ENCODE peak calls at places on chromosomes 5 and 9, in five cellular contexts. A is mammary epithelial cell, B is tibial artery, P is iris pigment epithelial cell, F is body of pancreas. Q is an unnamed sample.

GRCh38 chr5:107668154-107668932 is 2.4 kb downstream of the EFNA5 start:
- DNase-seq in A (peak; percentile 30), P (no peak), B (no peak), F (no peak), Q (no peak)

GRCh38 chr5:138874771-138875628 is at the start of gene LRRTM2:
- DNase-seq in F (no peak), P (peak; percentile 93), B (no peak), A (peak; percentile 82), Q (no peak)

GRCh38 chr5:178244566-178244965 is 12.0 kb upstream of the PHYKPL start:
- DNase-seq in A (peak; percentile 22), F (no peak), P (peak; percentile 97), B (no peak), Q (no peak)

GRCh38 chr5:84393969-84394368 is 9.3 kb upstream of the EDIL3 start:
- DNase-seq in P (peak; percentile 89), B (peak; percentile 76), F (no peak), A (peak; percentile 86), Q (no peak)

GRCh38 chr9:71685394-71685793 is 82.9 kb downstream of the CEMIP2 start:
- DNase-seq in P (no peak), B (no peak), F (no peak), A (peak; percentile 60), Q (no peak)

GRCh38 chr5:10288600-10289213 is 19.0 kb downstream of the CMBL start:
- DNase-seq in F (peak; percentile 94), A (peak; percentile 45), P (no peak), B (no peak), Q (peak; percentile 40)

GRCh38 chr5:5422819-5423515 is 490 bp downstream of the ICE1 start:
- DNase-seq in B (no peak), P (peak; percentile 18), A (peak; percentile 5), F (no peak), Q (no peak)

GRCh38 chr5:82991059-82991458 is 86.1 kb downstream of the TMEM167A start:
- DNase-seq in P (no peak), B (no peak), A (no peak), F (no peak), Q (no peak)

GRCh38 chr9:136255166-136255538 is 9.5 kb upstream of the QSOX2 start:
- DNase-seq in P (peak; percentile 47), F (no peak), B (no peak), A (peak; percentile 44), Q (no peak)

GRCh38 chr5:139138109-139138508 is 60.1 kb downstream of the SIL1 start:
- DNase-seq in F (no peak), A (peak; percentile 41), B (no peak), P (peak; percentile 62), Q (no peak)

GRCh38 chr5:1545798-1546355 is 22.1 kb upstream of the LPCAT1 start:
- DNase-seq in B (no peak), A (peak; percentile 79), P (no peak), F (no peak), Q (no peak)

GRCh38 chr5:43676083-43676840 is 73.3 kb downstream of the NNT start:
- DNase-seq in B (no peak), P (peak; percentile 52), F (no peak), A (peak; percentile 3), Q (no peak)

GRCh38 chr9:81193362-81194339 is 495.7 kb downstream of the TLE1 start:
- DNase-seq in P (no peak), B (no peak), F (no peak), A (no peak), Q (no peak)